ENCODE peak calls at places on chromosome 5, in ten cellular contexts. C, A, F, B, O, N, M, D, E and L are unnamed samples.

GRCh38 chr5:142014911-142015584 is 2.2 kb upstream of the GNPDA1 start:
- DNase-seq in A (peak), M (peak), C (peak), B (no peak), N (peak), F (no peak), D (peak), E (no peak), O (no peak), L (peak)

GRCh38 chr5:149747141-149747832 is 17.2 kb downstream of the PPARGC1B start:
- DNase-seq in M (no peak), F (no peak), D (no peak), A (no peak), N (no peak), B (no peak), O (no peak), E (no peak), C (no peak), L (peak)

GRCh38 chr5:90569084-90569483 is 10.5 kb downstream of the ADGRV1 start:
- DNase-seq in C (no peak), M (no peak), O (no peak), F (no peak), N (no peak), D (no peak), A (no peak), E (no peak), B (no peak), L (no peak)

GRCh38 chr5:108148715-108149139 is 233.2 kb downstream of the FBXL17 start:
- DNase-seq in F (no peak), B (no peak), D (peak), E (no peak), M (no peak), A (peak), C (peak), O (no peak), N (peak), L (peak)

GRCh38 chr5:137582218-137582617 is 83.1 kb upstream of the SPOCK1 start:
- DNase-seq in F (no peak), E (no peak), O (no peak), D (no peak), C (no peak), N (no peak), A (no peak), M (no peak), B (no peak), L (no peak)

GRCh38 chr5:96226941-96227552 is 206.0 kb downstream of the PCSK1 start:
- DNase-seq in E (no peak), O (no peak), C (peak), N (no peak), A (no peak), F (no peak), M (no peak), D (peak), B (no peak), L (peak)

GRCh38 chr5:58380655-58381054 is 79.2 kb downstream of the PLK2 start:
- DNase-seq in E (no peak), B (no peak), F (no peak), C (no peak), N (no peak), D (no peak), A (no peak), O (no peak), M (no peak), L (no peak)

GRCh38 chr5:17238521-17239041 is 21.1 kb downstream of the BASP1 start:
- DNase-seq in M (no peak), E (no peak), A (no peak), F (no peak), D (peak), O (no peak), C (peak), B (no peak), N (no peak), L (peak)

GRCh38 chr5:146797683-146798082 is 80.9 kb downstream of the PPP2R2B start:
- DNase-seq in E (no peak), D (no peak), N (no peak), F (peak), O (no peak), C (no peak), B (no peak), A (peak), M (no peak), L (no peak)